ENCODE peak calls at places on chromosome 1, in ten cellular contexts. G is PC-3, J is ascending aorta, A is NT2/D1, N is mammary epithelial cell, I is lower lobe of right lung, D is IMR-90, M is tibial nerve, F is endodermal cell, S is cardiac muscle cell. L is an unnamed sample. For H3K36me3, the result is how much of the 10 kb centered on the place peaks cover.

GRCh38 chr1:233907139-233907538 is 2.7 kb downstream of the SLC35F3 start:
- DNase-seq in G (peak), J (no peak), A (no peak), N (peak), I (no peak), D (no peak), M (no peak), F (no peak), S (no peak), L (no peak)

GRCh38 chr1:236155399-236155767 is 13.0 kb downstream of the GPR137B start:
- DNase-seq in G (no peak), J (no peak), A (no peak), N (no peak), I (no peak), D (no peak), M (no peak), F (no peak), S (no peak), L (no peak)

GRCh38 chr1:25476186-25477097 is 45.7 kb downstream of the MACO1 start:
- DNase-seq in G (no peak), J (no peak), A (no peak), N (peak), I (no peak), D (no peak), M (no peak), F (no peak), S (no peak), L (no peak)

GRCh38 chr1:220908757-220909156 is 29.5 kb downstream of the HLX start:
- DNase-seq in G (peak), J (no peak), A (no peak), N (no peak), I (no peak), D (peak), M (no peak), F (no peak), S (no peak), L (no peak)

GRCh38 chr1:165883056-165883455 is 55.6 kb downstream of the UCK2 start:
- DNase-seq in G (peak), J (no peak), A (peak), N (no peak), I (no peak), D (no peak), M (no peak), F (no peak), S (no peak), L (no peak)

GRCh38 chr1:93569479-93569878 is 112.2 kb downstream of the BCAR3 start:
- DNase-seq in G (no peak), J (no peak), A (no peak), N (no peak), I (no peak), D (no peak), M (no peak), F (peak), S (no peak), L (no peak)

GRCh38 chr1:202281316-202282016 is 60.3 kb downstream of the UBE2T start:
- DNase-seq in G (peak), J (peak), A (no peak), N (no peak), I (no peak), D (peak), M (no peak), F (no peak), S (no peak), L (no peak)

GRCh38 chr1:157540852-157541251 is 11.5 kb downstream of the FCRL5 start:
- DNase-seq in G (peak), J (no peak), A (no peak), N (peak), I (no peak), D (no peak), M (no peak), F (no peak), S (no peak), L (no peak)

GRCh38 chr1:25088180-25088701 is 144.1 kb downstream of the SYF2 start:
- DNase-seq in G (no peak), J (no peak), A (no peak), N (no peak), I (no peak), D (no peak), M (no peak), F (no peak), S (no peak), L (no peak)

GRCh38 chr1:246602194-246602593 is 35.9 kb downstream of the CNST start:
- DNase-seq in G (no peak), J (no peak), A (no peak), N (no peak), I (no peak), D (peak), M (no peak), F (no peak), S (no peak), L (no peak)
- H3K36me3 ChIP-seq in G (under half), J (under half), A (under half), N (under half), I (under half), D (under half), M (under half), F (under half), S (under half), L (under half)

DNA sequence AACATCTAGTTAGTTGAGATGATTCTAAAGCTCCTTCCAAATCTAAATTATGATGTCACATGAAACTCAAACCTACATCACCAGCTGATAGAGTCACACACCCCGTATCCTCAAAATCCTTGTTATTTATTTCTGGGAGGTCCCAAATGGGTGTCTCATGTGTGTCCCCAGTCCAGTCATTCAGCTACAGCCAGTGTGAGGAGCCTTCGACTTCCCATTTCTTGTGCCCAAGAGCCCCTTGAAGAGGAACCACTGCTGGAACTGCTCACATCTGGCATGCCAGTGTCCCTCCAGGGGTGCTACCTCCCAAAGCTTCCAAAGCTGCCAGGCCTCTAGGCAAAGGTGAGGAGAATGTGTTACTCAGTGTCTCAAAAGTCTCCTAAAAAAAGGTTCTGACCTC is 32.5 kb upstream of the KCNA3 start:
- DNase-seq in G (no peak), J (no peak), A (no peak), N (no peak), I (no peak), D (no peak), M (no peak), F (no peak), S (no peak), L (no peak)
- H3K36me3 ChIP-seq in G (under half), J (under half), A (under half), N (under half), I (under half), D (under half), M (under half), F (under half), S (under half), L (under half)

GRCh38 chr1:115793162-115793561 is 24.6 kb upstream of the CASQ2 start:
- DNase-seq in G (no peak), J (no peak), A (no peak), N (no peak), I (no peak), D (no peak), M (no peak), F (no peak), S (no peak), L (no peak)

GRCh38 chr1:115791816-115792215 is 23.3 kb upstream of the CASQ2 start:
- DNase-seq in G (no peak), J (no peak), A (no peak), N (peak), I (no peak), D (no peak), M (no peak), F (no peak), S (no peak), L (no peak)

GRCh38 chr1:115796897-115797296 is 28.4 kb upstream of the CASQ2 start:
- DNase-seq in G (no peak), J (no peak), A (peak), N (no peak), I (no peak), D (no peak), M (no peak), F (no peak), S (no peak), L (no peak)

GRCh38 chr1:115797491-115797890 is 29.0 kb upstream of the CASQ2 start:
- DNase-seq in G (no peak), J (no peak), A (no peak), N (no peak), I (no peak), D (no peak), M (no peak), F (no peak), S (no peak), L (no peak)

GRCh38 chr1:115794976-115795375 is 26.5 kb upstream of the CASQ2 start:
- DNase-seq in G (no peak), J (no peak), A (no peak), N (peak), I (no peak), D (no peak), M (no peak), F (no peak), S (no peak), L (no peak)
- H3K36me3 ChIP-seq in G (under half), J (under half), A (under half), N (under half), I (under half), D (under half), M (under half), F (under half), S (under half), L (under half)

DNA sequence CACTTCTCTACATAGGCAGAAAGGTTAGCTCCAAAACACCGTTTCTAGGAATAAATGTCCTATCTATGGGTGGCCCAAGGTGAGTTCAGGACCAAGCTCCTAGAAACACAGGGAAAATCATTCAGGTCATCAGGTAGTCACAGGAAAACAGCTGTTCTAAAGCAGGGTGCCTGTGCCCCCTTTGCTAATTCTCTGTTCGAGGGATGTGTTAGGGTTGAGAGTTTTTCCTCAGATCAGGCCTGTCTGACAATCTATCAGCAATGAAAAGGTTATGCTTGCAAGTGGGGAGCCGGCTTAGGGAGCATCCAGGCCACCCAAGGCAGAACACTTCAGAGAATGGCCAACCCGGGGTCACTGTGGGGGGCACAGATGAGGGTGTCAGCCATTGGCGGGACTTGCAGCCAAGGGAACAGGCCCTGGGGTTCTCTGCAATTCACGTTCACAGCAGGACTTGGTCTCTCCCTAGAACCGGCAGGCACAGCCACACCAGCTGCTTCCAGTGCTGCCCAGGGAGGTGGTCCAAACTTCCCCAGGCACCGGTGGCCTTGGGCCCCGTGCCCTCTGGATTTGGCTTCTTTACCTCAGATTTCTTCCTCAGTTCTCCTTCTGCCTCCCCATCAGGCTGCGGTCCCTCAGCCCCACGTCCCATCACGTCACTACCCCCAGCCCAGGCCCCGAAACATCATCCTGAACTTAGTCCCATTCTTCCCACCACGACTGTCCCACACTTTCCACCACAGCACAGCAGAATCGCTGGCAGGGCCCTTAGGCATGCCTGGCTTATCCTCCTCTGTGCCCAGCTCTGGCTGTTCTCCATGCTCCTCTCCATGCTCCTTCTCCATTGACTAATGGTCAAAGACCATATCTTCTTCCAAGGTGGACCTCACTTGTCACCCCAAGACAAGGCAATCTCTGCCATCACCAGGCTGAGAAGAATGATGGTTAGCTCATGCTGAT is 11.0 kb downstream of the CD2 start:
- DNase-seq in G (no peak), J (no peak), A (no peak), N (no peak), I (no peak), D (no peak), M (no peak), F (no peak), S (no peak), L (no peak)
- H3K36me3 ChIP-seq in G (under half), J (under half), A (under half), N (under half), I (under half), D (under half), M (under half), F (under half), S (under half), L (under half)

L was measured in right lobe of liver.